ENCODE peak calls at places on chromosomes 3 and 15, in nine cellular contexts. E is RWPE1, Q is H9, K is MM.1S, F is endothelial cell, M is stomach, Y is cardiac muscle cell, B is left ventricle myocardium inferior, Z is body of pancreas. S is an unnamed sample.
A peak's percentile ranks its signal among the peaks of the same experiment; 100 is the strongest.

GRCh38 chr15:26394801-26395200 is 378.1 kb downstream of the GABRB3 start:
- DNase-seq in Z (no peak), Q (no peak), F (no peak), E (no peak), K (no peak), M (no peak), B (peak; percentile 58), Y (no peak), S (no peak)

GRCh38 chr3:56443372-56443771 is 24.9 kb downstream of the ERC2 start:
- DNase-seq in Y (no peak), K (no peak), F (no peak), E (no peak), Z (no peak), B (no peak), Q (no peak), M (no peak), S (no peak)

GRCh38 chr3:16311960-16312451 is 47.0 kb downstream of the OXNAD1 start:
- DNase-seq in K (no peak), M (no peak), E (no peak), Y (peak; percentile 52), B (peak; percentile 46), Q (no peak), F (no peak), Z (no peak), S (no peak)

GRCh38 chr3:104044002-104044401 is 1322.7 kb upstream of the ALCAM start:
- DNase-seq in M (no peak), E (no peak), B (no peak), K (no peak), Z (no peak), Y (no peak), Q (no peak), F (no peak), S (no peak)

GRCh38 chr15:98724495-98724894 is 76.2 kb downstream of the IGF1R start:
- DNase-seq in F (no peak), Z (no peak), M (no peak), K (no peak), Y (no peak), Q (no peak), E (no peak), B (no peak), S (no peak)

GRCh38 chr3:72968280-72968679 is 28.3 kb upstream of the PPP4R2 start:
- DNase-seq in M (peak; percentile 26), B (no peak), K (no peak), Q (no peak), Z (no peak), F (no peak), E (no peak), Y (no peak), S (no peak)

GRCh38 chr15:71437919-71438318 is 322.6 kb downstream of the THSD4 start:
- DNase-seq in K (no peak), E (peak; percentile 53), B (no peak), F (no peak), Q (no peak), Z (no peak), M (no peak), Y (no peak), S (no peak)

GRCh38 chr3:123930426-123930825 is 30.6 kb downstream of the CCDC14 start:
- DNase-seq in Z (no peak), Q (no peak), F (no peak), B (no peak), E (no peak), M (no peak), Y (peak; percentile 0), K (no peak), S (no peak)

DNA sequence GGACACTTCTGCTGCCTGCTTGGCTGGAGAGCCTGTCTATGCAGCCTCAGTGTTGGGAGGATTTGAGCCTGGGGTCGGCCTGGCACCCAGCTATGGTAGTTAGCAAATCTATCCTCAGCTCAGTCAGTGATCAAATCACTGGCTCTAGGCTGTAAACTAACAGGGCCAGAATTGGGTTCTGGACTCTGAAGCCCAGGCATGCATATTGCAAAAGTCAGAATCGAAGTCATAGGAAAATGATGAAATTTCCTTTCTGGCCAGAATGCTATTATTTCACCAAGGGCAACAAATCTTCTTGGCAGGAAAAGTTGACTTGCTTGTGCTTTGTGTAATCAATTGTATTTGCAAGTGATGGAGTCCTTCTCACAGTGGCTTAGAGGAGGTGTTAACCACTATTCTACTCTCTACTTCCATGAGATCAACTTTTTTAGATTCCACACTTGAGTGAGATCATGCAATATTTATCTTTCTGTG is 482.6 kb upstream of the TPRG1 start:
- DNase-seq in Y (peak; percentile 94), M (no peak), B (no peak), Z (peak; percentile 13), K (no peak), E (no peak), F (no peak), Q (no peak), S (no peak)
- TF ChIP-seq CTCF in Y (no peak), M (no peak), B (no peak), Z (no peak), K (no peak), E (no peak), F (no peak), Q (no peak), S (no peak)

GRCh38 chr3:8095724-8096123 is 405.9 kb upstream of the LMCD1 start:
- DNase-seq in Z (no peak), Y (no peak), Q (peak; percentile 81), M (no peak), K (no peak), B (no peak), E (no peak), F (peak; percentile 38), S (no peak)

GRCh38 chr3:8094415-8094814 is 407.2 kb upstream of the LMCD1 start:
- DNase-seq in F (no peak), M (no peak), B (no peak), Z (no peak), Q (no peak), K (no peak), Y (no peak), E (no peak), S (no peak)

DNA sequence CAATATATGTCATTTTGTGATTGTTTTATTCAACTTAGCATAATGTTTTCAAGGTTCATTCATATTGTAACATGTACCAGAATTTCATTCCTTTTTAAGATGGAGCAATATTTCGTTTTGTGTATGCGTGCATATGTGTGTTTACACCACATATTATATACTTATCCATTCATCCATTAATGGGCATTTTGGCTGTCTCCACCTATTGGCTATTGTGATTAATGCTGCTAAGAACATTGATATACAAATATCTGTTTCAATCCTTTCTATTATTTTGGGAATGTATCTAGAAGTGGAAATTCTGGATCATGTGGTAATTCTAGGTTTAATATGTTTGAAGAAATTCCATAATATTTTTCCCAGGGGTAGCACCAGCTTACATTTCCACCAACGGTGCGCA is 403.9 kb upstream of the LMCD1 start:
- DNase-seq in M (no peak), Y (no peak), Z (no peak), Q (no peak), F (no peak), E (no peak), B (no peak), K (no peak), S (no peak)
- TF ChIP-seq CTCF in M (no peak), Y (peak; percentile 12), Z (no peak), Q (peak; percentile 10), F (peak; percentile 6), E (no peak), B (no peak), K (no peak), S (no peak)

GRCh38 chr15:82831894-82832600 is 22.6 kb downstream of the WHAMM start:
- DNase-seq in K (no peak), B (no peak), E (no peak), Q (no peak), F (no peak), Y (no peak), Z (no peak), M (no peak), S (no peak)

GRCh38 chr15:82835391-82835917 is 26.0 kb downstream of the WHAMM start:
- DNase-seq in K (no peak), F (no peak), Q (no peak), Y (no peak), Z (no peak), B (no peak), E (no peak), M (no peak), S (no peak)

GRCh38 chr15:82833283-82833682 is 23.9 kb downstream of the WHAMM start:
- DNase-seq in F (no peak), E (no peak), Q (no peak), B (no peak), K (no peak), Z (no peak), Y (no peak), M (no peak), S (no peak)

GRCh38 chr15:82830427-82831173 is 21.2 kb downstream of the WHAMM start:
- DNase-seq in F (no peak), Y (no peak), M (no peak), Q (no peak), Z (no peak), B (no peak), K (no peak), E (no peak), S (no peak)

DNA sequence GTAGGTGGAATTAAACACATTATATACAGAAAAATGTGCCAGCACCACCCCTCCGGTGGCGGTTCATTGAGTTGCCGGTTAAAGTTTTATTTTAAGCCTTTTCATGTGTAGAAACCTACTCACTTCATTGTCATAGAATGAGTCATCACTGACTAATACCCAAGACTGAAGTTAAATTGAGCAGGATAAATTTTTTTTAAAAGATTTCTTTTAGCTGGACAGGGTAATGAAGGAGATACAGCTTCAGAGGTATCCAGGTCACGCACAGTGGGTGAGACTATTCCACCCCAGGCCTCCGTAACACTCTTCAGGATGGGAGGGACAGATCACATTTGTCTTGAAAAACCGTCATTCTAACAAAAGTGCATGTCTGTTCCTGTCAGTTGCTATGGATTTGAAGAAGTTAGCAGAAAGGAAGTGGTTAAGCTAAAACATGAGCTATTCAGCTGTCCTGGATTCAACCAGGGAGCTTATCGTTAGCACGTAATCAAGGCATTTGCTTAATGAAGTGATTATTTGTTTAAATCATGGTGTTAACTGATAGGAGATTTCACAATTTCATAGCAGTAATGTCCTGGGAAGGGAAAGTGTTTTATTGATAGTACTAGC is 23.3 kb downstream of the WHAMM start:
- DNase-seq in Y (peak; percentile 77), E (peak; percentile 93), M (no peak), B (no peak), F (no peak), Z (no peak), Q (no peak), K (no peak), S (no peak)
- TF ChIP-seq CTCF in Y (no peak), E (no peak), M (no peak), B (no peak), F (no peak), Z (no peak), Q (no peak), K (no peak), S (peak; percentile 37)

DNA sequence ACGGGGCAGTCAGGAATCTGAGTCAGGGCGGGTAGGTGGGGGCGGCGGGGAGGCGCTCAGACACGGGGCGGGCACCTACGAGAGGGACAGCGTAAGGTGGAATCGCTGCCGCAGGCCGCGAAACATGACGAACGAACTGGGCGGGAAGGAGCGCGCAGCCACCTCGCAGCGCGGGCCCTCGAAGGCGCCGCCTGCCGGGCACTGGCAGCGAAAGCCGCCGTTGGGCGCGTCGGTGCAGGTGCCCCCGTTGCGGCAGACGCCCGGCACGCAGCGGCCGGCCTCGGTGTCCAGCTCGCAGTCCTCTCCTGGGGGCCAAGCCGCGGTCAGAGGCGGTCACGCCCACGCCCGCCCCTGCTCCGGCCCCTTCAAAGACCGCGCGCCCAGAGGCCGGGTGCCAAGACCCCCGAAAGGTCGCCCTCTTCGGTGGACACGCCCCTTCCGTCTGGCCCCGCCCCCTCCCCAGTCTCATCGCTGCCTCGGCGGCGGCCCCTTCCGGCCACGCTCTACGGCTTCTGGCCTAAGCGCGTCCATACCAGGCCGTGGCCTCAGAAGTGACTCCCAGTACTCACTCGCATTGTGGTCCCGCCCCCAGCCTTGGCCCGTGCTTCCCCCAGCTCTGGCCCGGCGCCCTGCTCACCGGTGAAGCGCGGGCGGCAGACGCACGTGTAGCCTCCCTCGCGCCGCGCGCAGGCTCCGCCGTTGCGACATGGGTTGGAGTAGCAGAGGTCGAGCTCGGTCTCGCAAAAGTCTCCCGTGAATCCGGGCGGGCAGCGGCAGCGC is 6.4 kb downstream of the CELSR3 start:
- DNase-seq in Q (peak; percentile 94), B (peak; percentile 84), Y (peak; percentile 85), F (peak; percentile 82), E (peak; percentile 85), K (peak; percentile 79), M (peak; percentile 78), Z (peak; percentile 85), S (no peak)
- TF ChIP-seq CTCF in Q (peak; percentile 86), B (peak; percentile 76), Y (peak; percentile 53), F (peak; percentile 74), E (peak; percentile 82), K (peak; percentile 55), M (peak; percentile 26), Z (peak; percentile 68), S (peak; percentile 85)

S was measured in type B pancreatic cell.